ENCODE peak calls at places on chromosomes 12 and 14, in ten cellular contexts. One of them, this sample, is unnamed.

GRCh38 chr12:1367731-1368285 is 226.6 kb downstream of the FBXL14 start:
- DNase-seq in Calu3: no peak
- DNase-seq in glutamatergic neuron: no peak
- DNase-seq in heart right ventricle: no peak
- DNase-seq in CD4-positive, alpha-beta T cell: no peak
- DNase-seq in lung: no peak
- DNase-seq in uterus: no peak
- DNase-seq in upper lobe of left lung: no peak
- DNase-seq in tibial artery: no peak
- DNase-seq in tibial nerve: no peak
- DNase-seq in this sample: no peak

GRCh38 chr12:124636138-124636968 is 68.9 kb upstream of the NCOR2 start:
- DNase-seq in lung: no peak
- DNase-seq in heart right ventricle: no peak
- DNase-seq in CD4-positive, alpha-beta T cell: peak; percentile 40
- DNase-seq in glutamatergic neuron: no peak
- DNase-seq in tibial nerve: no peak
- DNase-seq in tibial artery: peak; percentile 47
- DNase-seq in uterus: peak; percentile 83
- DNase-seq in upper lobe of left lung: peak; percentile 60
- DNase-seq in Calu3: peak; percentile 65
- DNase-seq in this sample: no peak

GRCh38 chr14:55301722-55302121 is 30.5 kb downstream of the FBXO34 start:
- DNase-seq in upper lobe of left lung: no peak
- DNase-seq in CD4-positive, alpha-beta T cell: no peak
- DNase-seq in lung: no peak
- DNase-seq in heart right ventricle: no peak
- DNase-seq in tibial nerve: no peak
- DNase-seq in glutamatergic neuron: no peak
- DNase-seq in tibial artery: no peak
- DNase-seq in uterus: no peak
- DNase-seq in Calu3: peak; percentile 13
- DNase-seq in this sample: no peak

GRCh38 chr14:70201994-70202393 is 13.2 kb upstream of the SLC8A3 start:
- DNase-seq in tibial nerve: no peak
- DNase-seq in glutamatergic neuron: no peak
- DNase-seq in CD4-positive, alpha-beta T cell: no peak
- DNase-seq in heart right ventricle: no peak
- DNase-seq in tibial artery: no peak
- DNase-seq in lung: no peak
- DNase-seq in upper lobe of left lung: no peak
- DNase-seq in uterus: no peak
- DNase-seq in Calu3: no peak
- DNase-seq in this sample: no peak

GRCh38 chr12:108594-108993 is 42.0 kb downstream of the IQSEC3 start:
- DNase-seq in glutamatergic neuron: no peak
- DNase-seq in upper lobe of left lung: no peak
- DNase-seq in tibial nerve: no peak
- DNase-seq in heart right ventricle: peak; percentile 54
- DNase-seq in lung: no peak
- DNase-seq in Calu3: peak; percentile 19
- DNase-seq in tibial artery: no peak
- DNase-seq in uterus: no peak
- DNase-seq in CD4-positive, alpha-beta T cell: no peak
- DNase-seq in this sample: no peak

GRCh38 chr12:78918221-78918620 is 53.6 kb downstream of the SYT1 start:
- DNase-seq in Calu3: no peak
- DNase-seq in heart right ventricle: no peak
- DNase-seq in tibial artery: no peak
- DNase-seq in glutamatergic neuron: no peak
- DNase-seq in uterus: no peak
- DNase-seq in lung: no peak
- DNase-seq in CD4-positive, alpha-beta T cell: no peak
- DNase-seq in tibial nerve: no peak
- DNase-seq in upper lobe of left lung: no peak
- DNase-seq in this sample: no peak

GRCh38 chr14:59870277-59871165 is at the start of gene RTN1:
- DNase-seq in tibial nerve: peak; percentile 35
- DNase-seq in uterus: no peak
- DNase-seq in heart right ventricle: peak; percentile 59
- DNase-seq in lung: peak; percentile 61
- DNase-seq in glutamatergic neuron: peak; percentile 73
- DNase-seq in CD4-positive, alpha-beta T cell: no peak
- DNase-seq in upper lobe of left lung: peak; percentile 40
- DNase-seq in tibial artery: peak; percentile 74
- DNase-seq in Calu3: peak; percentile 17
- DNase-seq in this sample: no peak

GRCh38 chr12:52522346-52523011 is 2.3 kb upstream of the KRT5 start:
- DNase-seq in glutamatergic neuron: no peak
- DNase-seq in heart right ventricle: no peak
- DNase-seq in tibial artery: no peak
- DNase-seq in uterus: no peak
- DNase-seq in lung: no peak
- DNase-seq in CD4-positive, alpha-beta T cell: no peak
- DNase-seq in Calu3: no peak
- DNase-seq in upper lobe of left lung: no peak
- DNase-seq in tibial nerve: no peak
- DNase-seq in this sample: no peak

GRCh38 chr14:68245146-68246073 is 425.8 kb downstream of the RAD51B start:
- DNase-seq in tibial artery: no peak
- DNase-seq in uterus: peak; percentile 73
- DNase-seq in upper lobe of left lung: no peak
- DNase-seq in CD4-positive, alpha-beta T cell: no peak
- DNase-seq in glutamatergic neuron: no peak
- DNase-seq in Calu3: no peak
- DNase-seq in tibial nerve: no peak
- DNase-seq in heart right ventricle: no peak
- DNase-seq in lung: no peak
- DNase-seq in this sample: no peak

GRCh38 chr12:119682635-119683340 is 14.9 kb downstream of the PRKAB1 start:
- DNase-seq in upper lobe of left lung: no peak
- DNase-seq in uterus: no peak
- DNase-seq in Calu3: no peak
- DNase-seq in glutamatergic neuron: no peak
- DNase-seq in lung: no peak
- DNase-seq in tibial nerve: no peak
- DNase-seq in heart right ventricle: no peak
- DNase-seq in tibial artery: no peak
- DNase-seq in CD4-positive, alpha-beta T cell: no peak
- DNase-seq in this sample: no peak

DNA sequence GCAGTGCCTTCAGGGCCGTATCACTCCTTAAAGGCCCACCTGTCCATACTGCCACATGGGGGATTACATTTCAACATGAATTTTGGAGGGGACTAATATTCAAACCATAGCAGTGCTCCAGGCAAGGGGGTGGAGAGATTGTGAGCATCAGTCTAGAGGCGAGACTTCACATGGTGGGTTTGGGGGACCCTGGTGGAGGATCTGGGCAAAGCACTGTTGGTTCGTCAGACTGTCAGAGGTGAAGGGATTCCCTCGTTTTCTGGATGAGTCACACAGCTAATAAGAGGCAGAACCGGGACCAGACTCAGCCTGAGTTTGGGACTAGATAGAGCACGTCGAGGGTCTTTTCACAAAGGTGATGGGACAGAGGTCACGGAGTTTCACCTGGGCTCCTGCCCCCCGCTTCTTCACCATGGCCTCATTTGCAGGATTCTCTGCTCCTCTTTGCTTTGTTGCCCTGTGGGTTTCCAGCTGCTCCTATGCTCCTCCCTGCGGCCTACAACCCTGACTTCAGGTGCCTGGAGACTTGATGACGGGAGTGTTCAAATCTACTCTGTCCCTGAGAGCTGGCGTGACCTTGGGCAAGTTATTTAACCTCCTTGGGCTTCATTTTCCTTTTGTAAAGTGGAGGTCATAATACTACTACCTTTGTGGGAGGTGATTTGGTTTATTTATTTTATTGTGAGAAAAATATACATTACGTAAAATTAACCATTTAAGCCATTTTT is 41.5 kb downstream of the TEAD4 start:
- DNase-seq in CD4-positive, alpha-beta T cell: no peak
- DNase-seq in uterus: no peak
- DNase-seq in lung: no peak
- DNase-seq in tibial artery: no peak
- DNase-seq in upper lobe of left lung: no peak
- DNase-seq in glutamatergic neuron: peak; percentile 43
- DNase-seq in tibial nerve: no peak
- DNase-seq in Calu3: no peak
- DNase-seq in heart right ventricle: no peak
- DNase-seq in this sample: no peak
- TF ChIP-seq CTCF in CD4-positive, alpha-beta T cell: no peak
- TF ChIP-seq CTCF in uterus: no peak
- TF ChIP-seq CTCF in lung: no peak
- TF ChIP-seq CTCF in tibial artery: no peak
- TF ChIP-seq CTCF in upper lobe of left lung: no peak
- TF ChIP-seq CTCF in glutamatergic neuron: peak; percentile 59
- TF ChIP-seq CTCF in tibial nerve: no peak
- TF ChIP-seq CTCF in Calu3: no peak
- TF ChIP-seq CTCF in heart right ventricle: no peak
- TF ChIP-seq CTCF in this sample: no peak

DNA sequence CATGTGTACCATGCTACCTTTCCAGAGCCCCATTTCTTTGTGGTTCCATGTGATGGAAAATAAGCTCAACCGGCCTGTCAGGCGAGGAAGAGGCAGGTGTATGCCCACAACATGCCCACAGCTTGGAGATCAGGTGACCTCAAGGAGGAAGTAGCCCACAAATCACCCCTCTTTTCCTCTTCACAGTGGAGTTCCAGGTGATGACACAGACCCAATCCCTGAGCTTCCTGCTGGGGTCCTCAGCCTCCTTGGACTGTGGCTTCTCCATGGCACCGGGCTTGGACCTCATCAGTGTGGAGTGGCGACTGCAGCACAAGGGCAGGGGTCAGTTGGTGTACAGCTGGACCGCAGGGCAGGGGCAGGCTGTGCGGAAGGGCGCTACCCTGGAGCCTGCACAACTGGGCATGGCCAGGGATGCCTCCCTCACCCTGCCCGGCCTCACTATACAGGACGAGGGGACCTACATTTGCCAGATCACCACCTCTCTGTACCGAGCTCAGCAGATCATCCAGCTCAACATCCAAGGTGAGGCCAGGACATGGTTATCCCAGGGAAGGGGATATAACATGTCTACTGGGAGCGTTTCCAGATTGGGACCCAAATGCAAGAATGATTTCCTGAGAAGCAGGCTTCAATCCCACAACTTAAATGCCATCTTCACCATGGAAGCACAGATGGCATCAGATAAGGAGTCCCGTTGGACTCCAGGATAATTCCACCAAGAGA is 5.5 kb downstream of the TAPBPL start:
- DNase-seq in tibial nerve: no peak
- DNase-seq in glutamatergic neuron: no peak
- DNase-seq in CD4-positive, alpha-beta T cell: no peak
- DNase-seq in lung: no peak
- DNase-seq in heart right ventricle: no peak
- DNase-seq in tibial artery: no peak
- DNase-seq in upper lobe of left lung: no peak
- DNase-seq in Calu3: no peak
- DNase-seq in uterus: no peak
- DNase-seq in this sample: no peak
- TF ChIP-seq CTCF in tibial nerve: no peak
- TF ChIP-seq CTCF in glutamatergic neuron: no peak
- TF ChIP-seq CTCF in CD4-positive, alpha-beta T cell: no peak
- TF ChIP-seq CTCF in lung: no peak
- TF ChIP-seq CTCF in heart right ventricle: no peak
- TF ChIP-seq CTCF in tibial artery: no peak
- TF ChIP-seq CTCF in upper lobe of left lung: no peak
- TF ChIP-seq CTCF in Calu3: no peak
- TF ChIP-seq CTCF in uterus: no peak
- TF ChIP-seq CTCF in this sample: no peak

GRCh38 chr14:63091394-63091996 is 46.2 kb upstream of the KCNH5 start:
- DNase-seq in heart right ventricle: no peak
- DNase-seq in Calu3: no peak
- DNase-seq in tibial artery: no peak
- DNase-seq in lung: no peak
- DNase-seq in tibial nerve: no peak
- DNase-seq in glutamatergic neuron: no peak
- DNase-seq in CD4-positive, alpha-beta T cell: no peak
- DNase-seq in upper lobe of left lung: no peak
- DNase-seq in uterus: no peak
- DNase-seq in this sample: no peak
- TF ChIP-seq CTCF in heart right ventricle: no peak
- TF ChIP-seq CTCF in Calu3: no peak
- TF ChIP-seq CTCF in tibial artery: no peak
- TF ChIP-seq CTCF in lung: no peak
- TF ChIP-seq CTCF in tibial nerve: no peak
- TF ChIP-seq CTCF in glutamatergic neuron: peak; percentile 21
- TF ChIP-seq CTCF in CD4-positive, alpha-beta T cell: no peak
- TF ChIP-seq CTCF in upper lobe of left lung: no peak
- TF ChIP-seq CTCF in uterus: no peak
- TF ChIP-seq CTCF in this sample: no peak

GRCh38 chr14:102344485-102344884 is 18.2 kb downstream of the CINP start:
- DNase-seq in tibial artery: no peak
- DNase-seq in CD4-positive, alpha-beta T cell: no peak
- DNase-seq in lung: no peak
- DNase-seq in heart right ventricle: no peak
- DNase-seq in upper lobe of left lung: no peak
- DNase-seq in glutamatergic neuron: no peak
- DNase-seq in tibial nerve: no peak
- DNase-seq in Calu3: no peak
- DNase-seq in uterus: no peak
- DNase-seq in this sample: no peak
- TF ChIP-seq CTCF in tibial artery: no peak
- TF ChIP-seq CTCF in CD4-positive, alpha-beta T cell: no peak
- TF ChIP-seq CTCF in lung: no peak
- TF ChIP-seq CTCF in heart right ventricle: no peak
- TF ChIP-seq CTCF in upper lobe of left lung: no peak
- TF ChIP-seq CTCF in glutamatergic neuron: no peak
- TF ChIP-seq CTCF in tibial nerve: no peak
- TF ChIP-seq CTCF in Calu3: no peak
- TF ChIP-seq CTCF in uterus: no peak
- TF ChIP-seq CTCF in this sample: no peak

GRCh38 chr14:77455966-77456640 is 1.3 kb downstream of the VIPAS39 start:
- DNase-seq in uterus: no peak
- DNase-seq in lung: no peak
- DNase-seq in Calu3: no peak
- DNase-seq in upper lobe of left lung: no peak
- DNase-seq in glutamatergic neuron: no peak
- DNase-seq in CD4-positive, alpha-beta T cell: no peak
- DNase-seq in tibial artery: no peak
- DNase-seq in tibial nerve: no peak
- DNase-seq in heart right ventricle: no peak
- DNase-seq in this sample: no peak

GRCh38 chr14:77459072-77459723 is 1.3 kb downstream of the AHSA1 start:
- DNase-seq in upper lobe of left lung: peak; percentile 65
- DNase-seq in lung: peak; percentile 54
- DNase-seq in uterus: peak; percentile 54
- DNase-seq in glutamatergic neuron: peak; percentile 72
- DNase-seq in tibial nerve: peak; percentile 60
- DNase-seq in Calu3: peak; percentile 63
- DNase-seq in heart right ventricle: no peak
- DNase-seq in tibial artery: peak; percentile 77
- DNase-seq in CD4-positive, alpha-beta T cell: peak; percentile 13
- DNase-seq in this sample: no peak

GRCh38 chr14:77457522-77458248 is at the start of the genes AHSA1 and VIPAS39:
- DNase-seq in tibial artery: peak; percentile 97
- DNase-seq in tibial nerve: peak; percentile 88
- DNase-seq in lung: peak; percentile 97
- DNase-seq in uterus: peak; percentile 98
- DNase-seq in Calu3: peak; percentile 92
- DNase-seq in heart right ventricle: peak; percentile 87
- DNase-seq in CD4-positive, alpha-beta T cell: peak; percentile 86
- DNase-seq in upper lobe of left lung: peak; percentile 99
- DNase-seq in glutamatergic neuron: peak; percentile 88
- DNase-seq in this sample: peak; percentile 79

GRCh38 chr14:77457115-77457521 is 283 bp downstream of the VIPAS39 start:
- DNase-seq in upper lobe of left lung: no peak
- DNase-seq in lung: no peak
- DNase-seq in glutamatergic neuron: no peak
- DNase-seq in CD4-positive, alpha-beta T cell: peak; percentile 2
- DNase-seq in tibial artery: no peak
- DNase-seq in heart right ventricle: no peak
- DNase-seq in tibial nerve: no peak
- DNase-seq in Calu3: no peak
- DNase-seq in uterus: peak; percentile 13
- DNase-seq in this sample: no peak

GRCh38 chr14:77458249-77458950 is 507 bp downstream of the AHSA1 start:
- DNase-seq in uterus: no peak
- DNase-seq in lung: no peak
- DNase-seq in upper lobe of left lung: peak; percentile 31
- DNase-seq in glutamatergic neuron: peak; percentile 62
- DNase-seq in tibial nerve: no peak
- DNase-seq in tibial artery: no peak
- DNase-seq in Calu3: peak; percentile 9
- DNase-seq in CD4-positive, alpha-beta T cell: peak; percentile 7
- DNase-seq in heart right ventricle: no peak
- DNase-seq in this sample: peak; percentile 39
- TF ChIP-seq CTCF in uterus: no peak
- TF ChIP-seq CTCF in lung: no peak
- TF ChIP-seq CTCF in upper lobe of left lung: no peak
- TF ChIP-seq CTCF in glutamatergic neuron: no peak
- TF ChIP-seq CTCF in tibial nerve: no peak
- TF ChIP-seq CTCF in tibial artery: no peak
- TF ChIP-seq CTCF in Calu3: no peak
- TF ChIP-seq CTCF in CD4-positive, alpha-beta T cell: no peak
- TF ChIP-seq CTCF in heart right ventricle: no peak
- TF ChIP-seq CTCF in this sample: no peak